ENCODE peak calls at places on chromosomes 6 and 20, in five cellular contexts. E, N, Z, T and L are unnamed samples.

GRCh38 chr20:1210501-1210900 is 7.2 kb downstream of the C20orf202 start:
- DNase-seq in E (no peak), T (no peak), N (no peak), Z (no peak), L (peak; percentile 46)

GRCh38 chr6:11111769-11112437 is 378 bp upstream of the ERVFRD-1 start:
- DNase-seq in Z (no peak), T (no peak), E (no peak), N (no peak), L (no peak)

GRCh38 chr6:130357436-130357835 is 8.4 kb upstream of the TMEM200A start:
- DNase-seq in E (no peak), N (no peak), Z (no peak), T (no peak), L (no peak)

GRCh38 chr6:10202111-10202510 is 212.8 kb downstream of the TFAP2A start:
- DNase-seq in T (no peak), E (no peak), Z (no peak), N (no peak), L (peak; percentile 10)

GRCh38 chr6:31922942-31923341 is 4.6 kb upstream of the C2 start:
- DNase-seq in N (no peak), T (no peak), Z (no peak), E (no peak), L (no peak)

GRCh38 chr6:165086746-165087145 is 222.7 kb downstream of the C6orf118 start:
- DNase-seq in E (no peak), Z (no peak), N (no peak), T (no peak), L (no peak)

GRCh38 chr6:28923318-28924102 is at the start of gene TRIM27:
- DNase-seq in T (peak; percentile 96), E (peak; percentile 90), Z (peak; percentile 93), N (peak; percentile 89), L (peak; percentile 70)

GRCh38 chr6:42451595-42452170 is at the start of gene TRERF1:
- DNase-seq in Z (peak; percentile 58), E (peak; percentile 76), N (peak; percentile 65), T (peak; percentile 68), L (peak; percentile 67)

GRCh38 chr6:19153270-19153980 is 683.7 kb upstream of the ID4 start:
- DNase-seq in T (no peak), N (no peak), E (no peak), Z (peak; percentile 19), L (no peak)

GRCh38 chr20:17026346-17026745 is 200.5 kb upstream of the PCSK2 start:
- DNase-seq in Z (no peak), E (no peak), N (no peak), T (no peak), L (no peak)

GRCh38 chr20:49786671-49787370 is 25.8 kb upstream of the SLC9A8 start:
- DNase-seq in Z (no peak), N (no peak), E (peak; percentile 45), T (no peak), L (no peak)
- TF ChIP-seq CTCF in Z (no peak), N (no peak), E (peak; percentile 35), T (peak; percentile 19), L (no peak)

GRCh38 chr20:59701236-59701635 is 96.9 kb downstream of the PHACTR3 start:
- DNase-seq in E (no peak), N (no peak), T (no peak), Z (no peak), L (no peak)
- H3K36me3 ChIP-seq in E (no peaks in the 10 kb centered on the region), N (no peaks in the 10 kb centered on the region), T (no peaks in the 10 kb centered on the region), Z (no peaks in the 10 kb centered on the region), L (no peaks in the 10 kb centered on the region)

GRCh38 chr20:33063271-33063670 is 9.6 kb downstream of the BPIFB3 start:
- DNase-seq in Z (no peak), E (no peak), N (no peak), T (no peak), L (no peak)
- H3K27me3 ChIP-seq in Z (no peaks in the 10 kb centered on the region), E (peaks cover 25% of the 10 kb centered on the region), N (no peaks in the 10 kb centered on the region), T (no peaks in the 10 kb centered on the region), L (no peaks in the 10 kb centered on the region)

GRCh38 chr6:34973547-34974248 is 84.6 kb downstream of the ANKS1A start:
- DNase-seq in E (no peak), Z (no peak), T (no peak), N (no peak), L (no peak)
- TF ChIP-seq CTCF in E (peak; percentile 21), Z (no peak), T (no peak), N (no peak), L (no peak)

GRCh38 chr6:15518057-15518456 is 144.8 kb downstream of the DTNBP1 start:
- DNase-seq in N (no peak), Z (no peak), E (no peak), T (no peak), L (no peak)
- H3K36me3 ChIP-seq in N (peaks cover 40% of the 10 kb centered on the region), Z (peaks cover 14% of the 10 kb centered on the region), E (peaks cover 5% of the 10 kb centered on the region), T (no peaks in the 10 kb centered on the region), L (peaks cover 45% of the 10 kb centered on the region)

DNA sequence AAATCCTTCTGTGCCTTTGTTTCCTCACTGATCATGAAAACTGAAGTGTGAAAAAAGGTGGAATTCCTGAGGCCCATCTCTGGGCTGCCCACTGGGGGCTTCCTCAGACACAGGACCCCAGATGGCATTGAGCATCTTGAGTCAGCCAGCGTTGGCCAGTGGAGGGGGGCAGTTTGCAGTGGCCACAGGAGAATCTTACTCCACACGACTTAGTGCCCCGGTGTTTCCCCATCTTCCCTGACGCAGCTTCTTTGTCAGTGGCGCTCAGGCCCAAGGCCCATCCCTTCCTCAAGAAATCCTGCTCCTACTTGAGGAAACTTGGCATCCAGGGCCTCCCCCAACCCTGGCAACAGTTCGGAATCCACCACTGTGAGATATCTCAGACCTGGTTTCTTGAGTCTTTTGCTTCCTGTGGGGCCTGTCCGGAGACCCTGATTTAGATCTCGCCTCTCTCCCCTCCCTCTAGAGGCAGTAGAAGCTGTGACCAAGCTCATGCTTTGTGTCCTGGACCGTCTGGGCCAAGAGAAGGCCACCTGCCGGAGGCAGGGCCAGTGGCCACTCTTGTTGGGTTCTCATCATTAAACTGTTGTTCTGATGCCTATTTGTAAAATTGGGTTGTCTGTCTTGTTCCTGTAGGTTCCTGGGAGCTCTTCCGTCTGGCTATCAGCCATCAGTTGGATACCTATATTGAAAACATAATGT is 20.2 kb upstream of the DLGAP4 start:
- DNase-seq in E (no peak), Z (no peak), T (peak; percentile 26), N (no peak), L (no peak)
- H3K27me3 ChIP-seq in E (no peaks in the 10 kb centered on the region), Z (no peaks in the 10 kb centered on the region), T (no peaks in the 10 kb centered on the region), N (no peaks in the 10 kb centered on the region), L (no peaks in the 10 kb centered on the region)

DNA sequence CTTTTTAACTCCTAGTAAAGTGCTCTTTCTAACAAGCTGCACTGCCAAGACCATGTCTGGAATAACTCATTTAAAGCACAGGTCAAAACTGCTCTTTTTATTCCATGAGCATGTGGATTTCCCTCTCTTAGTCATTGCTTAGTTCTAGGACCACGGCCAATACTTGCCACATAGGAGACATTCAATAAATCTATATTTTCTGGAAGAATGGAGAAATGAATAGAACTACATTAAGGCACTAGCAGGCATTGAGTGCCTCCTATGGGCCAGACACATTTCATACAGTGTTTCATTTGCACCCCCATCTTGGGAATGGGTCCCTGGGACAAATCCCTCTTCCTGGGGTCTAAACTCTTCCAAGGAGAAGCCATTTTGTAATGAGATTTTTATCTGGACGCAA is 552.8 kb upstream of the CITED2 start:
- DNase-seq in T (no peak), E (no peak), Z (no peak), N (no peak), L (peak; percentile 3)
- TF ChIP-seq CTCF in T (no peak), E (peak; percentile 57), Z (no peak), N (no peak), L (no peak)

DNA sequence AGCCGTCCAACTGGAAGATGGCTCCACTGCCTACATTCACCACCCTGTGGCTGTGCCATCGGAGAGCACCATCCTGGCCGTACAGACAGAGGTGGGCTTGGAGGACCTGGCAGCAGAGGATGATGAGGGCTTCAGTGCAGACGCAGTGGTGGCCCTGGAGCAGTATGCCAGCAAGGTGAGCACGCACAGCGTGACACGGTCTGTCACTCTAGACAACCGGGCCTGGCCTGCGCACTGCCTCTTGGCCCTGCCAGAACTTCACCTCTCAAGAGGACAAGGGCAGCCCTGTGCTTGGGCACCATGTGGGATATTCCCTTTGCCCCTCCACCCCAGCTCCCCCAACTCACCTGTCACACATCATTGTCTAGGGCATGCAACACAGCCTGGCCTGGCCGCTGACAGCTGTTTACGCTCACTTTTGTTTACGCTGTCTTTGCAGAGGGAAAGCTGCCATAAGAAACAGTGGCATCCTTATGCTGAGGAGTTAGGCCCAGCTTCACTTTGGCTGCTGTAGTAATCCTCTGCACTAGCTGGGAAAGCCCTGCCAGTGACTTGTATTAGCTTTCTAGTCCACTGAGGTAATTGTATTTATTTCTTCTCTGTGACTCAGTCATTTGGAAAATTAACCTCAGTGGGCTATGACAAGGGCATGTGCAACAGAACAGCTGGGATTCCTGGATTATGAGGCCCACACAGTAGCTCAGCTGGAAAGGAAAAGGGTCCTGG is 9.8 kb upstream of the DEF6 start:
- DNase-seq in Z (no peak), N (no peak), E (no peak), T (peak; percentile 54), L (no peak)
- H3K36me3 ChIP-seq in Z (peaks cover 73% of the 10 kb centered on the region), N (peaks cover 81% of the 10 kb centered on the region), E (no peaks in the 10 kb centered on the region), T (peaks cover 2% of the 10 kb centered on the region), L (peaks cover 12% of the 10 kb centered on the region)

DNA sequence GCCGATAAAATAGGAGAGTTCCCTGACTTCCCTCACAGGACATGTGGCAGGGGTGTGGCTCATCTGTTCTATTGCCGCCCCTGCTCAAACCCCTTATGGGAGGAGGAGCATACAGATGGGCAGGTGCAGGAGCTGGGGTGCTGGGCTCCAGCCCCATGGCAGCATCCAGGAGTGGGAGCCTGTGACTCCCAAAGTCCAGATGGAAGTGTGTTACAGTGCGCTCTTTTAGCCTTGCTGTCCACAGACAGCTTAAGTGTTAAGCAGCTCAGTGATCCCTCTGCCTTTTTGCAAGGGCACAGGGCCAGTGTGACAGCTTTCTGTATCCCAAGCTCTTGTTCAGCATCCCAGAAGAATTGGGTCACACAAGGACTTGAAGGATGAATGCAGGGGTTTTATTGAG is 212.3 kb upstream of the MYLIP start:
- DNase-seq in T (no peak), N (no peak), Z (no peak), E (no peak), L (no peak)
- H3K27me3 ChIP-seq in T (no peaks in the 10 kb centered on the region), N (no peaks in the 10 kb centered on the region), Z (no peaks in the 10 kb centered on the region), E (no peaks in the 10 kb centered on the region), L (no peaks in the 10 kb centered on the region)